ENCODE peak calls at places on chromosomes 12 and 14, in six cellular contexts. One of them, this sample, is unnamed.

GRCh38 chr12:25929096-25929637 is 29.3 kb upstream of the RASSF8 start:
- DNase-seq in lower lobe of right lung: no peak
- DNase-seq in A673: peak
- DNase-seq in stimulated activated CD4-positive, alpha-beta T cell treated with anti-CD3 and anti-CD28 coated beads, Interleukin-1b, Interleukin-23, amount 100 ng/mL, for 48 hours: no peak
- DNase-seq in colonic mucosa: no peak
- DNase-seq in pancreas: no peak
- DNase-seq in this sample: no peak

GRCh38 chr14:101579372-101580080 is 18.2 kb downstream of the DIO3 start:
- DNase-seq in lower lobe of right lung: peak
- DNase-seq in A673: no peak
- DNase-seq in stimulated activated CD4-positive, alpha-beta T cell treated with anti-CD3 and anti-CD28 coated beads, Interleukin-1b, Interleukin-23, amount 100 ng/mL, for 48 hours: no peak
- DNase-seq in colonic mucosa: no peak
- DNase-seq in pancreas: peak
- DNase-seq in this sample: no peak

GRCh38 chr14:106417224-106418049 is 891.1 kb downstream of the TMEM121 start:
- DNase-seq in lower lobe of right lung: peak
- DNase-seq in A673: peak
- DNase-seq in stimulated activated CD4-positive, alpha-beta T cell treated with anti-CD3 and anti-CD28 coated beads, Interleukin-1b, Interleukin-23, amount 100 ng/mL, for 48 hours: peak
- DNase-seq in colonic mucosa: peak
- DNase-seq in pancreas: peak
- DNase-seq in this sample: no peak

GRCh38 chr14:80850197-80850814 is 91.2 kb downstream of the CEP128 start:
- DNase-seq in lower lobe of right lung: no peak
- DNase-seq in A673: peak
- DNase-seq in stimulated activated CD4-positive, alpha-beta T cell treated with anti-CD3 and anti-CD28 coated beads, Interleukin-1b, Interleukin-23, amount 100 ng/mL, for 48 hours: no peak
- DNase-seq in colonic mucosa: no peak
- DNase-seq in pancreas: no peak
- DNase-seq in this sample: peak

GRCh38 chr12:45989857-45990467 is 412 bp downstream of the SCAF11 start:
- DNase-seq in lower lobe of right lung: peak
- DNase-seq in A673: peak
- DNase-seq in stimulated activated CD4-positive, alpha-beta T cell treated with anti-CD3 and anti-CD28 coated beads, Interleukin-1b, Interleukin-23, amount 100 ng/mL, for 48 hours: peak
- DNase-seq in colonic mucosa: peak
- DNase-seq in pancreas: peak
- DNase-seq in this sample: no peak

GRCh38 chr14:36747411-36748184 is 85.9 kb downstream of the PAX9 start:
- DNase-seq in lower lobe of right lung: no peak
- DNase-seq in A673: peak
- DNase-seq in stimulated activated CD4-positive, alpha-beta T cell treated with anti-CD3 and anti-CD28 coated beads, Interleukin-1b, Interleukin-23, amount 100 ng/mL, for 48 hours: no peak
- DNase-seq in colonic mucosa: no peak
- DNase-seq in pancreas: no peak
- DNase-seq in this sample: no peak

GRCh38 chr14:22412936-22413411 is 176.1 kb downstream of the DAD1 start:
- DNase-seq in lower lobe of right lung: no peak
- DNase-seq in A673: peak
- DNase-seq in stimulated activated CD4-positive, alpha-beta T cell treated with anti-CD3 and anti-CD28 coated beads, Interleukin-1b, Interleukin-23, amount 100 ng/mL, for 48 hours: no peak
- DNase-seq in colonic mucosa: no peak
- DNase-seq in pancreas: no peak
- DNase-seq in this sample: peak

GRCh38 chr14:32571995-32572866 is 243.1 kb downstream of the AKAP6 start:
- DNase-seq in lower lobe of right lung: no peak
- DNase-seq in A673: no peak
- DNase-seq in stimulated activated CD4-positive, alpha-beta T cell treated with anti-CD3 and anti-CD28 coated beads, Interleukin-1b, Interleukin-23, amount 100 ng/mL, for 48 hours: no peak
- DNase-seq in colonic mucosa: peak
- DNase-seq in pancreas: no peak
- DNase-seq in this sample: no peak

GRCh38 chr14:55388160-55388559 is 23.5 kb downstream of the ATG14 start:
- DNase-seq in lower lobe of right lung: no peak
- DNase-seq in A673: no peak
- DNase-seq in stimulated activated CD4-positive, alpha-beta T cell treated with anti-CD3 and anti-CD28 coated beads, Interleukin-1b, Interleukin-23, amount 100 ng/mL, for 48 hours: no peak
- DNase-seq in colonic mucosa: no peak
- DNase-seq in pancreas: no peak
- DNase-seq in this sample: peak

GRCh38 chr14:31936100-31936499 is 141.0 kb upstream of the ARHGAP5 start:
- DNase-seq in lower lobe of right lung: no peak
- DNase-seq in A673: no peak
- DNase-seq in stimulated activated CD4-positive, alpha-beta T cell treated with anti-CD3 and anti-CD28 coated beads, Interleukin-1b, Interleukin-23, amount 100 ng/mL, for 48 hours: no peak
- DNase-seq in colonic mucosa: peak
- DNase-seq in pancreas: no peak
- DNase-seq in this sample: no peak

GRCh38 chr12:48119834-48120195 is 651 bp downstream of the PFKM start:
- DNase-seq in lower lobe of right lung: no peak
- DNase-seq in A673: no peak
- DNase-seq in stimulated activated CD4-positive, alpha-beta T cell treated with anti-CD3 and anti-CD28 coated beads, Interleukin-1b, Interleukin-23, amount 100 ng/mL, for 48 hours: no peak
- DNase-seq in colonic mucosa: no peak
- DNase-seq in pancreas: no peak
- DNase-seq in this sample: no peak

GRCh38 chr12:65826513-65827171 is 2.4 kb downstream of the HMGA2 start:
- DNase-seq in lower lobe of right lung: no peak
- DNase-seq in A673: peak
- DNase-seq in stimulated activated CD4-positive, alpha-beta T cell treated with anti-CD3 and anti-CD28 coated beads, Interleukin-1b, Interleukin-23, amount 100 ng/mL, for 48 hours: no peak
- DNase-seq in colonic mucosa: peak
- DNase-seq in pancreas: no peak
- DNase-seq in this sample: no peak

GRCh38 chr14:91410781-91411536 is 6.7 kb downstream of the CCDC88C start:
- DNase-seq in lower lobe of right lung: no peak
- DNase-seq in A673: no peak
- DNase-seq in stimulated activated CD4-positive, alpha-beta T cell treated with anti-CD3 and anti-CD28 coated beads, Interleukin-1b, Interleukin-23, amount 100 ng/mL, for 48 hours: no peak
- DNase-seq in colonic mucosa: no peak
- DNase-seq in pancreas: no peak
- DNase-seq in this sample: no peak

GRCh38 chr14:48936352-48936751 is 649.8 kb downstream of the RPS29 start:
- DNase-seq in lower lobe of right lung: no peak
- DNase-seq in A673: peak
- DNase-seq in stimulated activated CD4-positive, alpha-beta T cell treated with anti-CD3 and anti-CD28 coated beads, Interleukin-1b, Interleukin-23, amount 100 ng/mL, for 48 hours: no peak
- DNase-seq in colonic mucosa: no peak
- DNase-seq in pancreas: no peak
- DNase-seq in this sample: no peak

GRCh38 chr14:105481886-105482454 is 4.7 kb upstream of the CRIP1 start:
- DNase-seq in lower lobe of right lung: peak
- DNase-seq in A673: peak
- DNase-seq in stimulated activated CD4-positive, alpha-beta T cell treated with anti-CD3 and anti-CD28 coated beads, Interleukin-1b, Interleukin-23, amount 100 ng/mL, for 48 hours: peak
- DNase-seq in colonic mucosa: peak
- DNase-seq in pancreas: peak
- DNase-seq in this sample: peak

GRCh38 chr14:64645220-64645891 is 58.9 kb upstream of the PLEKHG3 start:
- DNase-seq in lower lobe of right lung: no peak
- DNase-seq in A673: peak
- DNase-seq in stimulated activated CD4-positive, alpha-beta T cell treated with anti-CD3 and anti-CD28 coated beads, Interleukin-1b, Interleukin-23, amount 100 ng/mL, for 48 hours: no peak
- DNase-seq in colonic mucosa: no peak
- DNase-seq in pancreas: no peak
- DNase-seq in this sample: peak

GRCh38 chr12:112419269-112420133 is 754 bp downstream of the PTPN11 start:
- DNase-seq in lower lobe of right lung: peak
- DNase-seq in A673: peak
- DNase-seq in stimulated activated CD4-positive, alpha-beta T cell treated with anti-CD3 and anti-CD28 coated beads, Interleukin-1b, Interleukin-23, amount 100 ng/mL, for 48 hours: no peak
- DNase-seq in colonic mucosa: peak
- DNase-seq in pancreas: peak
- DNase-seq in this sample: no peak

GRCh38 chr14:63867926-63868921 is 15.4 kb downstream of the SYNE2 start:
- DNase-seq in lower lobe of right lung: no peak
- DNase-seq in A673: no peak
- DNase-seq in stimulated activated CD4-positive, alpha-beta T cell treated with anti-CD3 and anti-CD28 coated beads, Interleukin-1b, Interleukin-23, amount 100 ng/mL, for 48 hours: no peak
- DNase-seq in colonic mucosa: no peak
- DNase-seq in pancreas: no peak
- DNase-seq in this sample: no peak

GRCh38 chr12:66624806-66625205 is 54.1 kb downstream of the GRIP1 start:
- DNase-seq in lower lobe of right lung: no peak
- DNase-seq in A673: no peak
- DNase-seq in stimulated activated CD4-positive, alpha-beta T cell treated with anti-CD3 and anti-CD28 coated beads, Interleukin-1b, Interleukin-23, amount 100 ng/mL, for 48 hours: no peak
- DNase-seq in colonic mucosa: no peak
- DNase-seq in pancreas: no peak
- DNase-seq in this sample: no peak

GRCh38 chr14:41607119-41607785 is 576 bp downstream of the LRFN5 start:
- DNase-seq in lower lobe of right lung: no peak
- DNase-seq in A673: peak
- DNase-seq in stimulated activated CD4-positive, alpha-beta T cell treated with anti-CD3 and anti-CD28 coated beads, Interleukin-1b, Interleukin-23, amount 100 ng/mL, for 48 hours: no peak
- DNase-seq in colonic mucosa: no peak
- DNase-seq in pancreas: peak
- DNase-seq in this sample: no peak

GRCh38 chr12:1880876-1881275 is 37.6 kb downstream of the CACNA2D4 start:
- DNase-seq in lower lobe of right lung: no peak
- DNase-seq in A673: no peak
- DNase-seq in stimulated activated CD4-positive, alpha-beta T cell treated with anti-CD3 and anti-CD28 coated beads, Interleukin-1b, Interleukin-23, amount 100 ng/mL, for 48 hours: no peak
- DNase-seq in colonic mucosa: peak
- DNase-seq in pancreas: no peak
- DNase-seq in this sample: no peak

GRCh38 chr14:64053694-64054669 is 201.2 kb downstream of the SYNE2 start:
- DNase-seq in lower lobe of right lung: no peak
- DNase-seq in A673: no peak
- DNase-seq in stimulated activated CD4-positive, alpha-beta T cell treated with anti-CD3 and anti-CD28 coated beads, Interleukin-1b, Interleukin-23, amount 100 ng/mL, for 48 hours: no peak
- DNase-seq in colonic mucosa: no peak
- DNase-seq in pancreas: no peak
- DNase-seq in this sample: no peak

GRCh38 chr14:101478796-101479410 is 82.4 kb upstream of the DIO3 start:
- DNase-seq in lower lobe of right lung: peak
- DNase-seq in A673: no peak
- DNase-seq in stimulated activated CD4-positive, alpha-beta T cell treated with anti-CD3 and anti-CD28 coated beads, Interleukin-1b, Interleukin-23, amount 100 ng/mL, for 48 hours: no peak
- DNase-seq in colonic mucosa: peak
- DNase-seq in pancreas: no peak
- DNase-seq in this sample: no peak

GRCh38 chr12:68264175-68264863 is 10.9 kb upstream of the IL22 start:
- DNase-seq in lower lobe of right lung: no peak
- DNase-seq in A673: no peak
- DNase-seq in stimulated activated CD4-positive, alpha-beta T cell treated with anti-CD3 and anti-CD28 coated beads, Interleukin-1b, Interleukin-23, amount 100 ng/mL, for 48 hours: no peak
- DNase-seq in colonic mucosa: no peak
- DNase-seq in pancreas: no peak
- DNase-seq in this sample: no peak

GRCh38 chr14:93011650-93012317 is 88.8 kb downstream of the CHGA start:
- DNase-seq in lower lobe of right lung: no peak
- DNase-seq in A673: no peak
- DNase-seq in stimulated activated CD4-positive, alpha-beta T cell treated with anti-CD3 and anti-CD28 coated beads, Interleukin-1b, Interleukin-23, amount 100 ng/mL, for 48 hours: no peak
- DNase-seq in colonic mucosa: no peak
- DNase-seq in pancreas: no peak
- DNase-seq in this sample: no peak

GRCh38 chr12:65895031-65895430 is 70.7 kb downstream of the HMGA2 start:
- DNase-seq in lower lobe of right lung: no peak
- DNase-seq in A673: no peak
- DNase-seq in stimulated activated CD4-positive, alpha-beta T cell treated with anti-CD3 and anti-CD28 coated beads, Interleukin-1b, Interleukin-23, amount 100 ng/mL, for 48 hours: no peak
- DNase-seq in colonic mucosa: no peak
- DNase-seq in pancreas: no peak
- DNase-seq in this sample: no peak

GRCh38 chr14:98924046-98924445 is 348.0 kb downstream of the BCL11B start:
- DNase-seq in lower lobe of right lung: no peak
- DNase-seq in A673: no peak
- DNase-seq in stimulated activated CD4-positive, alpha-beta T cell treated with anti-CD3 and anti-CD28 coated beads, Interleukin-1b, Interleukin-23, amount 100 ng/mL, for 48 hours: no peak
- DNase-seq in colonic mucosa: no peak
- DNase-seq in pancreas: no peak
- DNase-seq in this sample: no peak

GRCh38 chr12:52171950-52172512 is 19.8 kb downstream of the KRT80 start:
- DNase-seq in lower lobe of right lung: peak
- DNase-seq in A673: no peak
- DNase-seq in stimulated activated CD4-positive, alpha-beta T cell treated with anti-CD3 and anti-CD28 coated beads, Interleukin-1b, Interleukin-23, amount 100 ng/mL, for 48 hours: peak
- DNase-seq in colonic mucosa: peak
- DNase-seq in pancreas: peak
- DNase-seq in this sample: no peak

GRCh38 chr12:63753743-63754142 is 26.0 kb upstream of the RXYLT1 start:
- DNase-seq in lower lobe of right lung: no peak
- DNase-seq in A673: peak
- DNase-seq in stimulated activated CD4-positive, alpha-beta T cell treated with anti-CD3 and anti-CD28 coated beads, Interleukin-1b, Interleukin-23, amount 100 ng/mL, for 48 hours: no peak
- DNase-seq in colonic mucosa: no peak
- DNase-seq in pancreas: no peak
- DNase-seq in this sample: no peak

This sample was measured in HFF-Myc.